ENCODE peak calls at places on chromosome X, in ten cellular contexts. T is body of pancreas, X is uterus, Y is A549, P is prostate gland, H is transverse colon, S is HCT116, D is adrenal gland, K is stomach, Z is tibial nerve. W is an unnamed sample.
A peak's percentile ranks its signal among the peaks of the same experiment; 100 is the strongest.

GRCh38 chrX:24167719-24168472 is 18.4 kb downstream of the ZFX start:
- DNase-seq in T (no peak), X (no peak), Y (no peak), P (no peak), H (no peak), S (no peak), D (no peak), K (no peak), Z (no peak), W (no peak)

GRCh38 chrX:44157858-44158257 is 184.7 kb upstream of the NDP start:
- DNase-seq in T (no peak), X (no peak), Y (no peak), P (no peak), H (no peak), S (no peak), D (no peak), K (no peak), Z (no peak), W (no peak)

GRCh38 chrX:136880003-136880451 is 498 bp downstream of the RBMX start:
- DNase-seq in T (peak; percentile 36), X (peak; percentile 35), Y (peak; percentile 22), P (peak; percentile 4), H (peak; percentile 19), S (no peak), D (peak; percentile 37), K (no peak), Z (no peak), W (peak; percentile 22)

GRCh38 chrX:17854069-17854468 is 7.0 kb downstream of the RAI2 start:
- DNase-seq in T (no peak), X (no peak), Y (no peak), P (no peak), H (no peak), S (no peak), D (no peak), K (no peak), Z (no peak), W (no peak)

GRCh38 chrX:153537526-153538295 is 20.3 kb downstream of the ATP2B3 start:
- DNase-seq in T (peak; percentile 79), X (no peak), Y (no peak), P (no peak), H (no peak), S (no peak), D (peak; percentile 83), K (no peak), Z (no peak), W (peak; percentile 43)

GRCh38 chrX:66760648-66761047 is 121.8 kb upstream of the EDA2R start:
- DNase-seq in T (no peak), X (no peak), Y (no peak), P (no peak), H (no peak), S (no peak), D (no peak), K (no peak), Z (no peak), W (no peak)

GRCh38 chrX:100687546-100687945 is 43.5 kb downstream of the SRPX2 start:
- DNase-seq in T (no peak), X (no peak), Y (no peak), P (no peak), H (no peak), S (no peak), D (no peak), K (no peak), Z (no peak), W (no peak)

GRCh38 chrX:134416106-134416505 is 43.9 kb upstream of the HPRT1 start:
- DNase-seq in T (no peak), X (no peak), Y (no peak), P (no peak), H (no peak), S (no peak), D (no peak), K (no peak), Z (no peak), W (no peak)

GRCh38 chrX:118218940-118219339 is 102.3 kb upstream of the KLHL13 start:
- DNase-seq in T (no peak), X (no peak), Y (no peak), P (no peak), H (no peak), S (no peak), D (no peak), K (no peak), Z (no peak), W (no peak)

GRCh38 chrX:118219866-118220265 is 103.3 kb upstream of the KLHL13 start:
- DNase-seq in T (no peak), X (no peak), Y (no peak), P (no peak), H (no peak), S (no peak), D (no peak), K (no peak), Z (no peak), W (no peak)

GRCh38 chrX:118220509-118220908 is 103.9 kb upstream of the KLHL13 start:
- DNase-seq in T (no peak), X (no peak), Y (no peak), P (no peak), H (no peak), S (no peak), D (no peak), K (no peak), Z (no peak), W (no peak)

GRCh38 chrX:118221257-118221656 is 104.6 kb upstream of the KLHL13 start:
- DNase-seq in T (peak; percentile 38), X (no peak), Y (no peak), P (no peak), H (no peak), S (no peak), D (no peak), K (no peak), Z (no peak), W (no peak)

GRCh38 chrX:118221733-118222132 is 105.1 kb upstream of the KLHL13 start:
- DNase-seq in T (no peak), X (no peak), Y (no peak), P (no peak), H (no peak), S (no peak), D (no peak), K (no peak), Z (no peak), W (no peak)
- TF ChIP-seq POLR2A in T (no peak), X (no peak), Y (no peak), P (no peak), H (no peak), S (no peak), D (no peak), K (no peak), Z (no peak), W (no peak)

GRCh38 chrX:57266275-57266674 is 20.2 kb upstream of the FAAH2 start:
- DNase-seq in T (no peak), X (no peak), Y (no peak), P (no peak), H (no peak), S (no peak), D (no peak), K (no peak), Z (no peak), W (no peak)

GRCh38 chrX:57266871-57267270 is 19.6 kb upstream of the FAAH2 start:
- DNase-seq in T (no peak), X (no peak), Y (no peak), P (no peak), H (no peak), S (no peak), D (no peak), K (no peak), Z (no peak), W (peak; percentile 18)

GRCh38 chrX:57265126-57265525 is 21.4 kb upstream of the FAAH2 start:
- DNase-seq in T (no peak), X (no peak), Y (no peak), P (no peak), H (no peak), S (no peak), D (no peak), K (no peak), Z (no peak), W (no peak)

GRCh38 chrX:57267308-57267707 is 19.2 kb upstream of the FAAH2 start:
- DNase-seq in T (no peak), X (no peak), Y (no peak), P (no peak), H (no peak), S (no peak), D (no peak), K (no peak), Z (no peak), W (no peak)

DNA sequence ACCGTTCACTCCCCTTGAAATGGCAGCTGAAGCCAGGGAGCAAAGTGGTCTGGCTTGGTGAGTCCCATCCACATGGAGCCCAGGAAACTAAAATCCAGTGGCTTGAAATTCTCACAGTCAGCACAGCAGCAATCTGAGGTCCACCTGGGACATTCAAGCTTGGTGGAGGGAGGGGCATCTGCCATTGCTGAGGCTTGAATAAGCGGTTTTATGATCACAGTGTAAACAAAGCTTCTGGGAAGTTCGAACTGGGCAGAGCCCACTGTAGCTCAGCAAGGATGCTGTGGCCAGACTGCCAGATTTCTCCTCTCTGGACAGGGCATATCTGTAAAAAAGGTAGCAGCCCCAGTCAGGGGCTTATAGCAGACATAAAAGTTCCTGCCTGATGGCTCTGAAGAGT is 15.5 kb upstream of the FAAH2 start:
- DNase-seq in T (no peak), X (no peak), Y (no peak), P (no peak), H (no peak), S (no peak), D (no peak), K (no peak), Z (no peak), W (no peak)
- H3K9me3 ChIP-seq in T (no peaks in the 10 kb centered on the region), X (no peaks in the 10 kb centered on the region), Y (no peaks in the 10 kb centered on the region), P (no peaks in the 10 kb centered on the region), H (no peaks in the 10 kb centered on the region), S (no peaks in the 10 kb centered on the region), D (no peaks in the 10 kb centered on the region), K (peaks cover 31% of the 10 kb centered on the region), Z (no peaks in the 10 kb centered on the region), W (no peaks in the 10 kb centered on the region)

GRCh38 chrX:132834741-132835140 is 123.7 kb downstream of the HS6ST2 start:
- DNase-seq in T (no peak), X (no peak), Y (no peak), P (no peak), H (no peak), S (no peak), D (no peak), K (no peak), Z (no peak), W (no peak)
- TF ChIP-seq POLR2A in T (no peak), X (no peak), Y (no peak), P (no peak), H (no peak), S (no peak), D (no peak), K (no peak), Z (no peak), W (no peak)

GRCh38 chrX:76550016-76550415 is 122.5 kb downstream of the MAGEE1 start:
- DNase-seq in T (no peak), X (no peak), Y (no peak), P (no peak), H (no peak), S (no peak), D (no peak), K (no peak), Z (no peak), W (no peak)

GRCh38 chrX:76555269-76555668 is 127.8 kb downstream of the MAGEE1 start:
- DNase-seq in T (no peak), X (no peak), Y (no peak), P (no peak), H (no peak), S (no peak), D (no peak), K (no peak), Z (no peak), W (no peak)

DNA sequence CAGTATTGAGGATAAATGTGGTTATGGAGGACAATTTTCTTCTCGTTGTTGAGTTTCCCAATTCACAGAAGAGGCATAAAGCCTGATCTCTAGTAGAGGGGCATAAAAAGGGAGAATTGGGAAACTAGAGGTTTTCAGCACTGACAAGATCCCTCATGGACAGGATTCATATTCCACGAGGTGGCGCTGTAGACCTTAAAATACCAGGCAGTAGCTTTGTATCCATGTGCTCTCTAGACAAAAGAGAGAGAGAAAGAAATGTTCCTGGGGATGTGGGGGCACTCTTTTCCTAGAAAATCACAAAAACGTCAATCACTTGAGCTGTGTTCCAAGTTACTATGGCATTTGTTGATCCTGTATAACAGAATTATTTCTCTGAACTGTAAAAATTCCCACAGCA is 128.3 kb downstream of the MAGEE1 start:
- DNase-seq in T (no peak), X (no peak), Y (peak; percentile 2), P (no peak), H (no peak), S (peak; percentile 33), D (no peak), K (no peak), Z (no peak), W (no peak)
- H3K9me3 ChIP-seq in T (no peaks in the 10 kb centered on the region), X (peaks cover 17% of the 10 kb centered on the region), Y (no peaks in the 10 kb centered on the region), P (no peaks in the 10 kb centered on the region), H (no peaks in the 10 kb centered on the region), S (no peaks in the 10 kb centered on the region), D (no peaks in the 10 kb centered on the region), K (peaks cover 79% of the 10 kb centered on the region), Z (no peaks in the 10 kb centered on the region), W (peaks cover 2% of the 10 kb centered on the region)

W was measured in upper lobe of left lung.